ENCODE peak calls at places on chromosome 9, in ten cellular contexts. C, F, B, Q, V, G, K, N, P and Z are unnamed samples.

GRCh38 chr9:88521308-88521707 is 13.7 kb upstream of the NXNL2 start:
- DNase-seq in C (no peak), F (no peak), B (no peak), Q (no peak), V (no peak), G (no peak), K (no peak), N (no peak), P (no peak), Z (no peak)

GRCh38 chr9:127158995-127159801 is 36.8 kb upstream of the ANGPTL2 start:
- DNase-seq in C (peak), F (peak), B (peak), Q (peak), V (peak), G (peak), K (peak), N (peak), P (no peak), Z (peak)

GRCh38 chr9:76704601-76705204 is 59.5 kb upstream of the PCA3 start:
- DNase-seq in C (no peak), F (peak), B (no peak), Q (peak), V (peak), G (peak), K (no peak), N (no peak), P (no peak), Z (peak)

GRCh38 chr9:21609506-21609905 is 127.4 kb upstream of the IFNE start:
- DNase-seq in C (no peak), F (no peak), B (no peak), Q (no peak), V (no peak), G (no peak), K (no peak), N (no peak), P (no peak), Z (no peak)

GRCh38 chr9:38026021-38026809 is 42.8 kb downstream of the SHB start:
- DNase-seq in C (peak), F (no peak), B (no peak), Q (no peak), V (no peak), G (peak), K (peak), N (peak), P (no peak), Z (peak)

GRCh38 chr9:79667716-79668458 is 96.1 kb downstream of the TLE4 start:
- DNase-seq in C (no peak), F (no peak), B (no peak), Q (no peak), V (peak), G (no peak), K (no peak), N (no peak), P (no peak), Z (no peak)

GRCh38 chr9:33894316-33894715 is 77.4 kb downstream of the UBE2R2 start:
- DNase-seq in C (no peak), F (no peak), B (no peak), Q (no peak), V (no peak), G (no peak), K (no peak), N (no peak), P (no peak), Z (no peak)

GRCh38 chr9:116504893-116505480 is 182.1 kb upstream of the TRIM32 start:
- DNase-seq in C (no peak), F (no peak), B (no peak), Q (no peak), V (no peak), G (no peak), K (no peak), N (no peak), P (no peak), Z (no peak)

GRCh38 chr9:95981741-95982390 is 106.4 kb downstream of the ERCC6L2 start:
- DNase-seq in C (no peak), F (no peak), B (no peak), Q (no peak), V (no peak), G (no peak), K (no peak), N (no peak), P (no peak), Z (no peak)

GRCh38 chr9:70073193-70073592 is 29.5 kb downstream of the MAMDC2 start:
- DNase-seq in C (no peak), F (no peak), B (no peak), Q (no peak), V (no peak), G (peak), K (no peak), N (no peak), P (no peak), Z (no peak)

GRCh38 chr9:138101444-138102234 is 224.1 kb downstream of the CACNA1B start:
- DNase-seq in C (no peak), F (no peak), B (peak), Q (no peak), V (no peak), G (no peak), K (no peak), N (no peak), P (no peak), Z (no peak)

GRCh38 chr9:7382365-7382764 is 417.2 kb downstream of the DMAC1 start:
- DNase-seq in C (no peak), F (no peak), B (no peak), Q (no peak), V (no peak), G (no peak), K (no peak), N (no peak), P (no peak), Z (no peak)

GRCh38 chr9:100308965-100309564 is 43.7 kb downstream of the TEX10 start:
- DNase-seq in C (no peak), F (no peak), B (no peak), Q (no peak), V (no peak), G (peak), K (no peak), N (no peak), P (no peak), Z (no peak)

GRCh38 chr9:2228132-2228531 is 213.0 kb downstream of the SMARCA2 start:
- DNase-seq in C (peak), F (no peak), B (no peak), Q (peak), V (peak), G (no peak), K (no peak), N (no peak), P (no peak), Z (no peak)

GRCh38 chr9:94642526-94642925 is 3.2 kb upstream of the FBP1 start:
- DNase-seq in C (no peak), F (no peak), B (no peak), Q (no peak), V (no peak), G (no peak), K (no peak), N (no peak), P (no peak), Z (no peak)

GRCh38 chr9:94638335-94639044 is 828 bp downstream of the FBP1 start:
- DNase-seq in C (no peak), F (no peak), B (no peak), Q (no peak), V (no peak), G (no peak), K (no peak), N (no peak), P (no peak), Z (no peak)

GRCh38 chr9:94643176-94643575 is 3.9 kb upstream of the FBP1 start:
- DNase-seq in C (no peak), F (no peak), B (no peak), Q (no peak), V (no peak), G (no peak), K (no peak), N (no peak), P (no peak), Z (no peak)

GRCh38 chr9:94639996-94640376 is 668 bp upstream of the FBP1 start:
- DNase-seq in C (no peak), F (no peak), B (no peak), Q (peak), V (no peak), G (no peak), K (no peak), N (no peak), P (no peak), Z (no peak)

DNA sequence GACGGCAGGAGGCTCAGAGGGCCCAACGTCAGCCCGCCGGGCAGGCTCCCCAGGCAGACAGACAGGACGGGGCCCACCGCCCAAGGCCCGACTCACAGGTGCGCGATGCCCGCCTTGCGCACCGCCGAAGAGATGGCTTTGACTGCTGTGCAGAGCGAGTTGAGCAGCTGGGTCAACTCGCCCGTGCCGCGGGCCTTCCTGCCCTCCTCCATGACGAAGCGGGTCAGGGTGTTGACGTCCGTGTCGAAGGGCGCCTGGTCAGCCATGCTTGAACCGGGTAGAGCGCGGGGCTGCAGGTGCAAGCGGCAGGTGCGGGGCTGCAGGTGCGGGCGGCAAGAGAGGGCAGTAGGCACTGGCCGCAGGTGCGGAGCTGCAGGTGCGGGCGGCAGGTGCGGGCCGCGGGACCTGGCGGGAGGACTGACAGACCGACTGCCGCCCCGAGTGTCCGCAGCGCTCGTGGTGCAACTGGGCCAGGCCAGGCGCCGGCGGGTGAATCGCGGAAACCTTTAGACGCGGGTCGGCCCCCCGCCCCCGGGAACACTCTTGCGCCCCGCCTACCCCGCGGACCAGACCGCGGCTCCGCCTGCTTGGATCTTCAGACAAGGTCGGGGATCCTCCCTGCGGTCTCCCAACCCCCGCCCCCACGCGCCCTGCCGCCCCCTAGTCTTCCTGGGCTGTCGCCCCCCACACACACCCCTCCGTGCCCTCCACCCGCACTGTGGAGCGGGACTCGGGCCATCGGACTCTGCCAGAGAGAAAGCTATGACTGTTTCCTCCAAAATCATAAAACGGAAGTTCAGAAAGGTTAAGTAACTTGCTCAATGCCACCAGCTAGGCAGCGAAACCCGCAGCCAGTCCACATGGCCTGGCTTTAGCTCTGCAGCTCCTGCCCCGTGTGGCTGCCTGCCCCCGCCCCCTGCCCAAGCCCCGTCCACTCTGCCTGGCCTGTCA is at the start of gene FBP1:
- DNase-seq in C (peak), F (no peak), B (no peak), Q (no peak), V (peak), G (no peak), K (peak), N (no peak), P (peak), Z (no peak)
- TF ChIP-seq POLR2A in C (no peak), F (no peak), B (no peak), Q (no peak), V (peak), G (no peak), K (no peak), N (no peak), P (no peak), Z (no peak)

GRCh38 chr9:123339666-123340414 is 16.2 kb upstream of the CRB2 start:
- DNase-seq in C (no peak), F (no peak), B (no peak), Q (no peak), V (no peak), G (no peak), K (no peak), N (no peak), P (no peak), Z (no peak)
- TF ChIP-seq POLR2A in C (no peak), F (no peak), B (no peak), Q (no peak), V (no peak), G (no peak), K (no peak), N (no peak), P (no peak), Z (no peak)

DNA sequence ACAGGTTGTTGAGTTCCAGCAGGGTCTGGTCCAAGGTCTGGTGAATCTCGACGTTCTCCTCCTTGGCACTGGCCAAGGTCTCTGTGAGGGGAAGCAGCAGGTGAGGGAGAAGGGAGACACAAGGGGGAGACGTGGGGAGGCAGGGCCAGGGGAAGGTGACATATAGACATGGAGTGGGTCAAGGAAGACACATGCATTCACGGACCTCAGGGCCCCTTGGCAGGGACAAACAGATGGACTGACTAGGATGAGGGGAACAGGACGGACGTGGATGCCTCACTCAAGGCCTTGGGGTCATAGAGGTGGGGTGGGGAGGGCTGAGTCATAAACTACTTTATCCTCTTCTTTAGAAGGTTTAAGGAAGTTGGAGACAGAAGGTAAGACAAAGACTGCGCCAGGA is 7.6 kb downstream of the TPM2 start:
- DNase-seq in C (no peak), F (no peak), B (no peak), Q (no peak), V (no peak), G (no peak), K (peak), N (no peak), P (no peak), Z (no peak)
- TF ChIP-seq POLR2A in C (no peak), F (no peak), B (no peak), Q (no peak), V (no peak), G (no peak), K (no peak), N (no peak), P (no peak), Z (no peak)

GRCh38 chr9:71765693-71766092 is 2.6 kb downstream of the CEMIP2 start:
- DNase-seq in C (no peak), F (no peak), B (no peak), Q (no peak), V (no peak), G (peak), K (no peak), N (no peak), P (no peak), Z (no peak)

GRCh38 chr9:71766663-71767062 is 1.6 kb downstream of the CEMIP2 start:
- DNase-seq in C (no peak), F (no peak), B (no peak), Q (no peak), V (peak), G (no peak), K (no peak), N (no peak), P (no peak), Z (no peak)

GRCh38 chr9:71769175-71770165 is 1.2 kb upstream of the CEMIP2 start:
- DNase-seq in C (peak), F (peak), B (peak), Q (no peak), V (peak), G (no peak), K (peak), N (peak), P (peak), Z (peak)

GRCh38 chr9:71767421-71768321 is 642 bp downstream of the CEMIP2 start:
- DNase-seq in C (peak), F (no peak), B (no peak), Q (no peak), V (peak), G (peak), K (peak), N (no peak), P (peak), Z (no peak)

GRCh38 chr9:71768388-71769174 is at the start of gene CEMIP2:
- DNase-seq in C (peak), F (peak), B (peak), Q (no peak), V (peak), G (peak), K (peak), N (peak), P (peak), Z (peak)
- TF ChIP-seq POLR2A in C (peak), F (peak), B (peak), Q (peak), V (peak), G (peak), K (peak), N (peak), P (peak), Z (peak)

GRCh38 chr9:130805510-130806387 is 29.3 kb upstream of the ABL1 start:
- DNase-seq in C (no peak), F (no peak), B (no peak), Q (no peak), V (no peak), G (peak), K (no peak), N (no peak), P (no peak), Z (no peak)
- TF ChIP-seq POLR2A in C (no peak), F (no peak), B (no peak), Q (no peak), V (no peak), G (no peak), K (no peak), N (no peak), P (no peak), Z (no peak)

GRCh38 chr9:122159026-122159924 is at the start of the genes MORN5 and NDUFA8:
- DNase-seq in C (peak), F (peak), B (peak), Q (peak), V (peak), G (peak), K (peak), N (peak), P (peak), Z (peak)
- TF ChIP-seq POLR2A in C (peak), F (peak), B (no peak), Q (peak), V (peak), G (peak), K (peak), N (peak), P (peak), Z (peak)

GRCh38 chr9:97803167-97804058 is 49.6 kb upstream of the FOXE1 start:
- DNase-seq in C (peak), F (peak), B (peak), Q (no peak), V (peak), G (peak), K (peak), N (peak), P (peak), Z (peak)
- TF ChIP-seq POLR2A in C (no peak), F (peak), B (no peak), Q (peak), V (peak), G (no peak), K (no peak), N (no peak), P (no peak), Z (peak)

DNA sequence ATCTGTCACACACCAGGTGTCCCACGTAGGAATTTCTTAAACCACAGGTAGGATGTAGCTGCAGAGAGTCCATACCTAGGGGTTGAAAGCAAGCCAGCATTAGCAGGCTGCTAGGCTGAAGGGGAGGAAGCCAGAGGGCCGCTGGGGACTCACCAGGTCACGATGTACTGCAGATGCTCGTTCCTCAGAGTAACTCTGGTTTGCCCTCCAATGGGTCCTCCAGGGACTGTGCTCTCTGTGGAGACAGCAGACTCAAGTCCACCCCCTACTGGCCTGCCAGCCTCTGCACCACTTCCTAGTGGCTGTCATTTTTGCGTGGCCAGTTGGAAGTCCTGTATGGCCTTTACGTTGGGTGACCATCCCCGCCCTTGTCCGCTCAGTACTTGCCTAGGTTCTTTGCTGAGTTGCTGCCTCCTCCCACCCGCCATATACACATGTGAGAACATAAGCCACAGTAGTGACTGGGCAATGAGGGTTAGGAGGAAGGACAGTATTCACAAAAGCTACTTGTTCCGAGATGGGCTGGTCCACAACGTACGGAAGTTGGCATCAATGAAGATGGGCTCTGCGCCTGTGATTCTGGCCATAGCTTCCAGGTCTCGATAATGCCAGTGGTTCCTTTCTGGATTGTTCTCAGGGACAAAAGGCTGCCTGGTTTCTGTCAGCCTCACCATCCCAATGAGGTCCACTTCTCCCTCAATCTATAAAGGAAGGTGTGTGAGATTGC is 4.1 kb downstream of the RPL7A start:
- DNase-seq in C (peak), F (no peak), B (no peak), Q (peak), V (peak), G (peak), K (no peak), N (no peak), P (no peak), Z (peak)
- TF ChIP-seq POLR2A in C (no peak), F (no peak), B (no peak), Q (peak), V (no peak), G (no peak), K (no peak), N (no peak), P (no peak), Z (no peak)